ENCODE peak calls at places on chromosome 4, in seven cellular contexts. One of them, this sample, is unnamed.

GRCh38 chr4:162131256-162131655 is 32.5 kb downstream of the FSTL5 start:
- DNase-seq in left lung: no peak
- DNase-seq in EL: no peak
- DNase-seq in bronchial epithelial cell: peak; percentile 5
- DNase-seq in stimulated activated CD4-positive, alpha-beta T cell treated with anti-CD3 and anti-CD28 coated beads, Interleukin-15, amount 100 ng/mL, for 1 hour: no peak
- DNase-seq in NCI-H2081: peak; percentile 19
- DNase-seq in WTC11: no peak
- DNase-seq in this sample: no peak

GRCh38 chr4:30743897-30744296 is 23.7 kb downstream of the PCDH7 start:
- DNase-seq in left lung: no peak
- DNase-seq in EL: no peak
- DNase-seq in bronchial epithelial cell: no peak
- DNase-seq in stimulated activated CD4-positive, alpha-beta T cell treated with anti-CD3 and anti-CD28 coated beads, Interleukin-15, amount 100 ng/mL, for 1 hour: no peak
- DNase-seq in NCI-H2081: no peak
- DNase-seq in WTC11: no peak
- DNase-seq in this sample: no peak

GRCh38 chr4:15996773-15997172 is 33.8 kb upstream of the FGFBP2 start:
- DNase-seq in left lung: no peak
- DNase-seq in EL: peak; percentile 8
- DNase-seq in bronchial epithelial cell: no peak
- DNase-seq in stimulated activated CD4-positive, alpha-beta T cell treated with anti-CD3 and anti-CD28 coated beads, Interleukin-15, amount 100 ng/mL, for 1 hour: no peak
- DNase-seq in NCI-H2081: no peak
- DNase-seq in WTC11: no peak
- DNase-seq in this sample: no peak

GRCh38 chr4:119664168-119664907 is 35.7 kb upstream of the PDE5A start:
- DNase-seq in left lung: no peak
- DNase-seq in EL: no peak
- DNase-seq in bronchial epithelial cell: no peak
- DNase-seq in stimulated activated CD4-positive, alpha-beta T cell treated with anti-CD3 and anti-CD28 coated beads, Interleukin-15, amount 100 ng/mL, for 1 hour: no peak
- DNase-seq in NCI-H2081: no peak
- DNase-seq in WTC11: no peak
- DNase-seq in this sample: no peak

GRCh38 chr4:165328708-165329107 is 1.2 kb downstream of the MSMO1 start:
- DNase-seq in left lung: no peak
- DNase-seq in EL: no peak
- DNase-seq in bronchial epithelial cell: peak; percentile 27
- DNase-seq in stimulated activated CD4-positive, alpha-beta T cell treated with anti-CD3 and anti-CD28 coated beads, Interleukin-15, amount 100 ng/mL, for 1 hour: no peak
- DNase-seq in NCI-H2081: no peak
- DNase-seq in WTC11: no peak
- DNase-seq in this sample: no peak

GRCh38 chr4:60683953-60684352 is 516.2 kb upstream of the ADGRL3 start:
- DNase-seq in left lung: no peak
- DNase-seq in EL: peak; percentile 84
- DNase-seq in bronchial epithelial cell: no peak
- DNase-seq in stimulated activated CD4-positive, alpha-beta T cell treated with anti-CD3 and anti-CD28 coated beads, Interleukin-15, amount 100 ng/mL, for 1 hour: no peak
- DNase-seq in NCI-H2081: no peak
- DNase-seq in WTC11: no peak
- DNase-seq in this sample: no peak

GRCh38 chr4:148044889-148045352 is 313.0 kb downstream of the ARHGAP10 start:
- DNase-seq in left lung: no peak
- DNase-seq in EL: no peak
- DNase-seq in bronchial epithelial cell: no peak
- DNase-seq in stimulated activated CD4-positive, alpha-beta T cell treated with anti-CD3 and anti-CD28 coated beads, Interleukin-15, amount 100 ng/mL, for 1 hour: no peak
- DNase-seq in NCI-H2081: no peak
- DNase-seq in WTC11: no peak
- DNase-seq in this sample: no peak

GRCh38 chr4:173177232-173177631 is 8.6 kb downstream of the GALNT7 start:
- DNase-seq in left lung: no peak
- DNase-seq in EL: no peak
- DNase-seq in bronchial epithelial cell: no peak
- DNase-seq in stimulated activated CD4-positive, alpha-beta T cell treated with anti-CD3 and anti-CD28 coated beads, Interleukin-15, amount 100 ng/mL, for 1 hour: no peak
- DNase-seq in NCI-H2081: no peak
- DNase-seq in WTC11: no peak
- DNase-seq in this sample: no peak

GRCh38 chr4:78149737-78150136 is 92.6 kb downstream of the FRAS1 start:
- DNase-seq in left lung: no peak
- DNase-seq in EL: no peak
- DNase-seq in bronchial epithelial cell: no peak
- DNase-seq in stimulated activated CD4-positive, alpha-beta T cell treated with anti-CD3 and anti-CD28 coated beads, Interleukin-15, amount 100 ng/mL, for 1 hour: no peak
- DNase-seq in NCI-H2081: no peak
- DNase-seq in WTC11: no peak
- DNase-seq in this sample: no peak

GRCh38 chr4:153520871-153521329 is 54.7 kb downstream of the TMEM131L start:
- DNase-seq in left lung: no peak
- DNase-seq in EL: no peak
- DNase-seq in bronchial epithelial cell: no peak
- DNase-seq in stimulated activated CD4-positive, alpha-beta T cell treated with anti-CD3 and anti-CD28 coated beads, Interleukin-15, amount 100 ng/mL, for 1 hour: no peak
- DNase-seq in NCI-H2081: no peak
- DNase-seq in WTC11: no peak
- DNase-seq in this sample: no peak

GRCh38 chr4:74738756-74739155 is 55.6 kb downstream of the BTC start:
- DNase-seq in left lung: no peak
- DNase-seq in EL: no peak
- DNase-seq in bronchial epithelial cell: peak; percentile 95
- DNase-seq in stimulated activated CD4-positive, alpha-beta T cell treated with anti-CD3 and anti-CD28 coated beads, Interleukin-15, amount 100 ng/mL, for 1 hour: no peak
- DNase-seq in NCI-H2081: no peak
- DNase-seq in WTC11: no peak
- DNase-seq in this sample: no peak

GRCh38 chr4:26061248-26061986 is 147.4 kb downstream of the SMIM20 start:
- DNase-seq in left lung: no peak
- DNase-seq in EL: peak; percentile 45
- DNase-seq in bronchial epithelial cell: peak; percentile 44
- DNase-seq in stimulated activated CD4-positive, alpha-beta T cell treated with anti-CD3 and anti-CD28 coated beads, Interleukin-15, amount 100 ng/mL, for 1 hour: no peak
- DNase-seq in NCI-H2081: no peak
- DNase-seq in WTC11: peak; percentile 57
- DNase-seq in this sample: no peak

GRCh38 chr4:71538528-71538927 is 199.7 kb downstream of the SLC4A4 start:
- DNase-seq in left lung: no peak
- DNase-seq in EL: no peak
- DNase-seq in bronchial epithelial cell: no peak
- DNase-seq in stimulated activated CD4-positive, alpha-beta T cell treated with anti-CD3 and anti-CD28 coated beads, Interleukin-15, amount 100 ng/mL, for 1 hour: no peak
- DNase-seq in NCI-H2081: no peak
- DNase-seq in WTC11: no peak
- DNase-seq in this sample: no peak

GRCh38 chr4:25085621-25086020 is 54.9 kb upstream of the LGI2 start:
- DNase-seq in left lung: no peak
- DNase-seq in EL: no peak
- DNase-seq in bronchial epithelial cell: no peak
- DNase-seq in stimulated activated CD4-positive, alpha-beta T cell treated with anti-CD3 and anti-CD28 coated beads, Interleukin-15, amount 100 ng/mL, for 1 hour: no peak
- DNase-seq in NCI-H2081: no peak
- DNase-seq in WTC11: no peak
- DNase-seq in this sample: peak; percentile 33

GRCh38 chr4:56426273-56426672 is 9.1 kb downstream of the PPAT start:
- DNase-seq in left lung: no peak
- DNase-seq in EL: no peak
- DNase-seq in bronchial epithelial cell: no peak
- DNase-seq in stimulated activated CD4-positive, alpha-beta T cell treated with anti-CD3 and anti-CD28 coated beads, Interleukin-15, amount 100 ng/mL, for 1 hour: no peak
- DNase-seq in NCI-H2081: no peak
- DNase-seq in WTC11: no peak
- DNase-seq in this sample: no peak

GRCh38 chr4:13840573-13841185 is 213.2 kb upstream of the BOD1L1 start:
- DNase-seq in left lung: no peak
- DNase-seq in EL: no peak
- DNase-seq in bronchial epithelial cell: no peak
- DNase-seq in stimulated activated CD4-positive, alpha-beta T cell treated with anti-CD3 and anti-CD28 coated beads, Interleukin-15, amount 100 ng/mL, for 1 hour: no peak
- DNase-seq in NCI-H2081: no peak
- DNase-seq in WTC11: no peak
- DNase-seq in this sample: no peak

GRCh38 chr4:138438608-138439007 is 196.5 kb upstream of the SLC7A11 start:
- DNase-seq in left lung: no peak
- DNase-seq in EL: peak; percentile 40
- DNase-seq in bronchial epithelial cell: no peak
- DNase-seq in stimulated activated CD4-positive, alpha-beta T cell treated with anti-CD3 and anti-CD28 coated beads, Interleukin-15, amount 100 ng/mL, for 1 hour: no peak
- DNase-seq in NCI-H2081: no peak
- DNase-seq in WTC11: no peak
- DNase-seq in this sample: no peak

GRCh38 chr4:169823685-169824084 is 65.9 kb upstream of the HPF1 start:
- DNase-seq in left lung: no peak
- DNase-seq in EL: peak; percentile 47
- DNase-seq in bronchial epithelial cell: peak; percentile 58
- DNase-seq in stimulated activated CD4-positive, alpha-beta T cell treated with anti-CD3 and anti-CD28 coated beads, Interleukin-15, amount 100 ng/mL, for 1 hour: no peak
- DNase-seq in NCI-H2081: no peak
- DNase-seq in WTC11: peak; percentile 65
- DNase-seq in this sample: no peak

GRCh38 chr4:174193438-174194015 is 89.9 kb downstream of the FBXO8 start:
- DNase-seq in left lung: no peak
- DNase-seq in EL: no peak
- DNase-seq in bronchial epithelial cell: no peak
- DNase-seq in stimulated activated CD4-positive, alpha-beta T cell treated with anti-CD3 and anti-CD28 coated beads, Interleukin-15, amount 100 ng/mL, for 1 hour: no peak
- DNase-seq in NCI-H2081: no peak
- DNase-seq in WTC11: no peak
- DNase-seq in this sample: no peak

GRCh38 chr4:144985536-144985935 is 112.5 kb downstream of the ANAPC10 start:
- DNase-seq in left lung: no peak
- DNase-seq in EL: no peak
- DNase-seq in bronchial epithelial cell: no peak
- DNase-seq in stimulated activated CD4-positive, alpha-beta T cell treated with anti-CD3 and anti-CD28 coated beads, Interleukin-15, amount 100 ng/mL, for 1 hour: no peak
- DNase-seq in NCI-H2081: no peak
- DNase-seq in WTC11: no peak
- DNase-seq in this sample: no peak

GRCh38 chr4:78774395-78774794 is 1.8 kb upstream of the BMP2K start:
- DNase-seq in left lung: no peak
- DNase-seq in EL: no peak
- DNase-seq in bronchial epithelial cell: no peak
- DNase-seq in stimulated activated CD4-positive, alpha-beta T cell treated with anti-CD3 and anti-CD28 coated beads, Interleukin-15, amount 100 ng/mL, for 1 hour: no peak
- DNase-seq in NCI-H2081: no peak
- DNase-seq in WTC11: no peak
- DNase-seq in this sample: no peak

GRCh38 chr4:114318309-114318708 is 280.3 kb upstream of the UGT8 start:
- DNase-seq in left lung: no peak
- DNase-seq in EL: no peak
- DNase-seq in bronchial epithelial cell: no peak
- DNase-seq in stimulated activated CD4-positive, alpha-beta T cell treated with anti-CD3 and anti-CD28 coated beads, Interleukin-15, amount 100 ng/mL, for 1 hour: no peak
- DNase-seq in NCI-H2081: no peak
- DNase-seq in WTC11: no peak
- DNase-seq in this sample: no peak

GRCh38 chr4:102759835-102760644 is 728 bp downstream of the MANBA start:
- DNase-seq in left lung: no peak
- DNase-seq in EL: peak; percentile 39
- DNase-seq in bronchial epithelial cell: peak; percentile 50
- DNase-seq in stimulated activated CD4-positive, alpha-beta T cell treated with anti-CD3 and anti-CD28 coated beads, Interleukin-15, amount 100 ng/mL, for 1 hour: no peak
- DNase-seq in NCI-H2081: peak; percentile 22
- DNase-seq in WTC11: no peak
- DNase-seq in this sample: peak; percentile 81

GRCh38 chr4:20305976-20306375 is 54.3 kb downstream of the SLIT2 start:
- DNase-seq in left lung: no peak
- DNase-seq in EL: no peak
- DNase-seq in bronchial epithelial cell: no peak
- DNase-seq in stimulated activated CD4-positive, alpha-beta T cell treated with anti-CD3 and anti-CD28 coated beads, Interleukin-15, amount 100 ng/mL, for 1 hour: no peak
- DNase-seq in NCI-H2081: peak; percentile 70
- DNase-seq in WTC11: no peak
- DNase-seq in this sample: no peak

GRCh38 chr4:87188063-87188462 is 32.4 kb downstream of the KLHL8 start:
- DNase-seq in left lung: no peak
- DNase-seq in EL: peak; percentile 5
- DNase-seq in bronchial epithelial cell: peak; percentile 32
- DNase-seq in stimulated activated CD4-positive, alpha-beta T cell treated with anti-CD3 and anti-CD28 coated beads, Interleukin-15, amount 100 ng/mL, for 1 hour: no peak
- DNase-seq in NCI-H2081: peak; percentile 19
- DNase-seq in WTC11: no peak
- DNase-seq in this sample: no peak

GRCh38 chr4:107519057-107519456 is 201.0 kb downstream of the PAPSS1 start:
- DNase-seq in left lung: no peak
- DNase-seq in EL: peak; percentile 26
- DNase-seq in bronchial epithelial cell: peak; percentile 44
- DNase-seq in stimulated activated CD4-positive, alpha-beta T cell treated with anti-CD3 and anti-CD28 coated beads, Interleukin-15, amount 100 ng/mL, for 1 hour: no peak
- DNase-seq in NCI-H2081: peak; percentile 1
- DNase-seq in WTC11: peak; percentile 29
- DNase-seq in this sample: no peak

GRCh38 chr4:25977397-25978170 is 63.6 kb downstream of the SMIM20 start:
- DNase-seq in left lung: no peak
- DNase-seq in EL: no peak
- DNase-seq in bronchial epithelial cell: no peak
- DNase-seq in stimulated activated CD4-positive, alpha-beta T cell treated with anti-CD3 and anti-CD28 coated beads, Interleukin-15, amount 100 ng/mL, for 1 hour: no peak
- DNase-seq in NCI-H2081: no peak
- DNase-seq in WTC11: no peak
- DNase-seq in this sample: peak; percentile 37

GRCh38 chr4:183905081-183905592 is at the start of gene STOX2:
- DNase-seq in left lung: peak; percentile 69
- DNase-seq in EL: peak; percentile 4
- DNase-seq in bronchial epithelial cell: peak; percentile 61
- DNase-seq in stimulated activated CD4-positive, alpha-beta T cell treated with anti-CD3 and anti-CD28 coated beads, Interleukin-15, amount 100 ng/mL, for 1 hour: no peak
- DNase-seq in NCI-H2081: peak; percentile 79
- DNase-seq in WTC11: peak; percentile 79
- DNase-seq in this sample: peak; percentile 84

GRCh38 chr4:146550161-146550560 is 28.4 kb upstream of the SLC10A7 start:
- DNase-seq in left lung: no peak
- DNase-seq in EL: no peak
- DNase-seq in bronchial epithelial cell: no peak
- DNase-seq in stimulated activated CD4-positive, alpha-beta T cell treated with anti-CD3 and anti-CD28 coated beads, Interleukin-15, amount 100 ng/mL, for 1 hour: no peak
- DNase-seq in NCI-H2081: no peak
- DNase-seq in WTC11: no peak
- DNase-seq in this sample: no peak

GRCh38 chr4:48779095-48779997 is 733 bp downstream of the FRYL start:
- DNase-seq in left lung: peak; percentile 61
- DNase-seq in EL: peak; percentile 65
- DNase-seq in bronchial epithelial cell: peak; percentile 23
- DNase-seq in stimulated activated CD4-positive, alpha-beta T cell treated with anti-CD3 and anti-CD28 coated beads, Interleukin-15, amount 100 ng/mL, for 1 hour: peak; percentile 53
- DNase-seq in NCI-H2081: peak; percentile 76
- DNase-seq in WTC11: peak; percentile 66
- DNase-seq in this sample: peak; percentile 51

GRCh38 chr4:87527446-87528240 is 1.5 kb downstream of the SPARCL1 start:
- DNase-seq in left lung: no peak
- DNase-seq in EL: no peak
- DNase-seq in bronchial epithelial cell: no peak
- DNase-seq in stimulated activated CD4-positive, alpha-beta T cell treated with anti-CD3 and anti-CD28 coated beads, Interleukin-15, amount 100 ng/mL, for 1 hour: no peak
- DNase-seq in NCI-H2081: no peak
- DNase-seq in WTC11: no peak
- DNase-seq in this sample: no peak

GRCh38 chr4:174485025-174485424 is 37.3 kb downstream of the HPGD start:
- DNase-seq in left lung: no peak
- DNase-seq in EL: no peak
- DNase-seq in bronchial epithelial cell: no peak
- DNase-seq in stimulated activated CD4-positive, alpha-beta T cell treated with anti-CD3 and anti-CD28 coated beads, Interleukin-15, amount 100 ng/mL, for 1 hour: no peak
- DNase-seq in NCI-H2081: no peak
- DNase-seq in WTC11: no peak
- DNase-seq in this sample: no peak

GRCh38 chr4:121950212-121950679 is 1.6 kb downstream of the TRPC3 start:
- DNase-seq in left lung: peak; percentile 75
- DNase-seq in EL: peak; percentile 66
- DNase-seq in bronchial epithelial cell: no peak
- DNase-seq in stimulated activated CD4-positive, alpha-beta T cell treated with anti-CD3 and anti-CD28 coated beads, Interleukin-15, amount 100 ng/mL, for 1 hour: peak; percentile 83
- DNase-seq in NCI-H2081: peak; percentile 52
- DNase-seq in WTC11: peak; percentile 98
- DNase-seq in this sample: peak; percentile 49

GRCh38 chr4:99300934-99301333 is 10.1 kb upstream of the ADH1A start:
- DNase-seq in left lung: peak; percentile 73
- DNase-seq in EL: peak; percentile 67
- DNase-seq in bronchial epithelial cell: peak; percentile 68
- DNase-seq in stimulated activated CD4-positive, alpha-beta T cell treated with anti-CD3 and anti-CD28 coated beads, Interleukin-15, amount 100 ng/mL, for 1 hour: no peak
- DNase-seq in NCI-H2081: peak; percentile 1
- DNase-seq in WTC11: no peak
- DNase-seq in this sample: peak; percentile 93

This sample was measured in tibial artery.